ENCODE peak calls at places on chromosomes 13 and 19, in eight cellular contexts. One of them, this sample, is unnamed.

GRCh38 chr19:53977429-53977990 is 13.9 kb upstream of the CACNG6 start:
- DNase-seq in H1: peak
- DNase-seq in IMR-90: peak
- DNase-seq in A549: peak
- DNase-seq in GM12878: no peak
- DNase-seq in SK-N-SH: peak
- DNase-seq in HepG2: peak
- DNase-seq in K562: peak
- DNase-seq in this sample: peak

GRCh38 chr13:112773601-112774447 is 84.0 kb downstream of the ATP11A start:
- DNase-seq in H1: no peak
- DNase-seq in IMR-90: no peak
- DNase-seq in A549: no peak
- DNase-seq in GM12878: no peak
- DNase-seq in SK-N-SH: no peak
- DNase-seq in HepG2: no peak
- DNase-seq in K562: no peak
- DNase-seq in this sample: no peak

GRCh38 chr19:17784201-17785008 is 10.5 kb upstream of the B3GNT3 start:
- DNase-seq in H1: peak
- DNase-seq in IMR-90: peak
- DNase-seq in A549: peak
- DNase-seq in GM12878: no peak
- DNase-seq in SK-N-SH: peak
- DNase-seq in HepG2: peak
- DNase-seq in K562: peak
- DNase-seq in this sample: no peak

GRCh38 chr19:33267706-33268105 is 34.6 kb downstream of the CEBPA start:
- DNase-seq in H1: no peak
- DNase-seq in IMR-90: no peak
- DNase-seq in A549: no peak
- DNase-seq in GM12878: no peak
- DNase-seq in SK-N-SH: no peak
- DNase-seq in HepG2: no peak
- DNase-seq in K562: no peak
- DNase-seq in this sample: no peak

GRCh38 chr13:110444226-110444653 is 117.3 kb downstream of the RAB20 start:
- DNase-seq in H1: no peak
- DNase-seq in IMR-90: peak
- DNase-seq in A549: no peak
- DNase-seq in GM12878: no peak
- DNase-seq in SK-N-SH: no peak
- DNase-seq in HepG2: no peak
- DNase-seq in K562: no peak
- DNase-seq in this sample: peak

GRCh38 chr13:36788276-36788675 is 30.7 kb upstream of the RFXAP start:
- DNase-seq in H1: no peak
- DNase-seq in IMR-90: peak
- DNase-seq in A549: no peak
- DNase-seq in GM12878: no peak
- DNase-seq in SK-N-SH: no peak
- DNase-seq in HepG2: no peak
- DNase-seq in K562: no peak
- DNase-seq in this sample: no peak

GRCh38 chr19:57241181-57241580 is 749 bp downstream of the ZNF805 start:
- DNase-seq in H1: no peak
- DNase-seq in IMR-90: peak
- DNase-seq in A549: peak
- DNase-seq in GM12878: no peak
- DNase-seq in SK-N-SH: peak
- DNase-seq in HepG2: peak
- DNase-seq in K562: no peak
- DNase-seq in this sample: no peak

GRCh38 chr19:32868206-32868950 is 1.2 kb downstream of the SLC7A9 start:
- DNase-seq in H1: no peak
- DNase-seq in IMR-90: no peak
- DNase-seq in A549: no peak
- DNase-seq in GM12878: no peak
- DNase-seq in SK-N-SH: no peak
- DNase-seq in HepG2: no peak
- DNase-seq in K562: no peak
- DNase-seq in this sample: no peak

GRCh38 chr19:32896516-32897214 is 27.1 kb upstream of the SLC7A9 start:
- DNase-seq in H1: no peak
- DNase-seq in IMR-90: peak
- DNase-seq in A549: no peak
- DNase-seq in GM12878: no peak
- DNase-seq in SK-N-SH: no peak
- DNase-seq in HepG2: no peak
- DNase-seq in K562: no peak
- DNase-seq in this sample: no peak

GRCh38 chr19:53971608-53972007 is 8.9 kb downstream of the CACNG8 start:
- DNase-seq in H1: no peak
- DNase-seq in IMR-90: no peak
- DNase-seq in A549: no peak
- DNase-seq in GM12878: no peak
- DNase-seq in SK-N-SH: no peak
- DNase-seq in HepG2: no peak
- DNase-seq in K562: no peak
- DNase-seq in this sample: no peak

GRCh38 chr13:27304611-27305010 is 34.0 kb downstream of the RASL11A start:
- DNase-seq in H1: no peak
- DNase-seq in IMR-90: no peak
- DNase-seq in A549: no peak
- DNase-seq in GM12878: no peak
- DNase-seq in SK-N-SH: no peak
- DNase-seq in HepG2: no peak
- DNase-seq in K562: no peak
- DNase-seq in this sample: no peak

GRCh38 chr19:6730153-6730804 is 7.1 kb downstream of the GPR108 start:
- DNase-seq in H1: peak
- DNase-seq in IMR-90: no peak
- DNase-seq in A549: peak
- DNase-seq in GM12878: no peak
- DNase-seq in SK-N-SH: peak
- DNase-seq in HepG2: peak
- DNase-seq in K562: peak
- DNase-seq in this sample: no peak

GRCh38 chr13:21668665-21669599 is 1.9 kb upstream of the FGF9 start:
- DNase-seq in H1: peak
- DNase-seq in IMR-90: peak
- DNase-seq in A549: no peak
- DNase-seq in GM12878: no peak
- DNase-seq in SK-N-SH: peak
- DNase-seq in HepG2: no peak
- DNase-seq in K562: no peak
- DNase-seq in this sample: no peak

GRCh38 chr13:29532136-29532535 is 63.4 kb downstream of the SLC7A1 start:
- DNase-seq in H1: no peak
- DNase-seq in IMR-90: no peak
- DNase-seq in A549: no peak
- DNase-seq in GM12878: no peak
- DNase-seq in SK-N-SH: no peak
- DNase-seq in HepG2: no peak
- DNase-seq in K562: no peak
- DNase-seq in this sample: no peak

GRCh38 chr13:59951011-59951410 is 212.7 kb downstream of the DIAPH3 start:
- DNase-seq in H1: no peak
- DNase-seq in IMR-90: no peak
- DNase-seq in A549: no peak
- DNase-seq in GM12878: no peak
- DNase-seq in SK-N-SH: no peak
- DNase-seq in HepG2: no peak
- DNase-seq in K562: no peak
- DNase-seq in this sample: no peak

GRCh38 chr19:41328157-41328817 is 18.3 kb downstream of the CCDC97 start:
- DNase-seq in H1: no peak
- DNase-seq in IMR-90: peak
- DNase-seq in A549: peak
- DNase-seq in GM12878: no peak
- DNase-seq in SK-N-SH: no peak
- DNase-seq in HepG2: no peak
- DNase-seq in K562: no peak
- DNase-seq in this sample: no peak
- TF ChIP-seq RAD21 in H1: no peak
- TF ChIP-seq RAD21 in IMR-90: no peak
- TF ChIP-seq RAD21 in A549: no peak
- TF ChIP-seq RAD21 in GM12878: no peak
- TF ChIP-seq RAD21 in SK-N-SH: no peak
- TF ChIP-seq RAD21 in HepG2: no peak
- TF ChIP-seq RAD21 in K562: no peak
- TF ChIP-seq RAD21 in this sample: no peak

GRCh38 chr13:105814902-105815250 is 720.6 kb downstream of the EFNB2 start:
- DNase-seq in H1: no peak
- DNase-seq in IMR-90: no peak
- DNase-seq in A549: no peak
- DNase-seq in GM12878: no peak
- DNase-seq in SK-N-SH: no peak
- DNase-seq in HepG2: no peak
- DNase-seq in K562: no peak
- DNase-seq in this sample: no peak

GRCh38 chr13:105814219-105814901 is 721.1 kb downstream of the EFNB2 start:
- DNase-seq in H1: no peak
- DNase-seq in IMR-90: no peak
- DNase-seq in A549: no peak
- DNase-seq in GM12878: no peak
- DNase-seq in SK-N-SH: no peak
- DNase-seq in HepG2: no peak
- DNase-seq in K562: no peak
- DNase-seq in this sample: peak

GRCh38 chr13:105817498-105817897 is 718.0 kb downstream of the EFNB2 start:
- DNase-seq in H1: no peak
- DNase-seq in IMR-90: no peak
- DNase-seq in A549: no peak
- DNase-seq in GM12878: no peak
- DNase-seq in SK-N-SH: no peak
- DNase-seq in HepG2: no peak
- DNase-seq in K562: no peak
- DNase-seq in this sample: no peak

GRCh38 chr13:105820415-105820814 is 715.0 kb downstream of the EFNB2 start:
- DNase-seq in H1: no peak
- DNase-seq in IMR-90: no peak
- DNase-seq in A549: no peak
- DNase-seq in GM12878: no peak
- DNase-seq in SK-N-SH: no peak
- DNase-seq in HepG2: no peak
- DNase-seq in K562: no peak
- DNase-seq in this sample: no peak

GRCh38 chr13:105817011-105817410 is 718.5 kb downstream of the EFNB2 start:
- DNase-seq in H1: peak
- DNase-seq in IMR-90: no peak
- DNase-seq in A549: no peak
- DNase-seq in GM12878: no peak
- DNase-seq in SK-N-SH: no peak
- DNase-seq in HepG2: no peak
- DNase-seq in K562: no peak
- DNase-seq in this sample: no peak
- TF ChIP-seq RAD21 in H1: no peak
- TF ChIP-seq RAD21 in IMR-90: no peak
- TF ChIP-seq RAD21 in A549: no peak
- TF ChIP-seq RAD21 in GM12878: no peak
- TF ChIP-seq RAD21 in SK-N-SH: no peak
- TF ChIP-seq RAD21 in HepG2: no peak
- TF ChIP-seq RAD21 in K562: no peak
- TF ChIP-seq RAD21 in this sample: no peak

DNA sequence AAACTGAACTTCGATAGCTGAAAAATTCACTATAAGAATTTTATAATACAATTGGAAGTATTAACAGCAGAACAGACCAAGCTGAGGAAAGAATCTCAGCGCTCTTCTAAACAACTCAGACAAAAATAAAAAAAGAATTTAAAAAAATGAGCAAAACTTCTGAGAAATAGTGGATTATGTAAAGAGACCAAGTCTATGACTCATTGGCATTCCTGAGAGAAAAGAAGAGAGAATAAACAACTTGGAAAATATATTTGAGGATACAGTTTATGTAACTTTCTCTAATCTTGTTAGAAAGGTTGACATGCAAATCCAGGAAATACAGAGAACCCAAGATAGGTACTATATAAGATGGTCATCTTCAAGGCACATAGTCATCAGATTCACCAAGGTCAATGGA is 25.4 kb downstream of the SLC25A15 start:
- DNase-seq in H1: no peak
- DNase-seq in IMR-90: peak
- DNase-seq in A549: no peak
- DNase-seq in GM12878: no peak
- DNase-seq in SK-N-SH: no peak
- DNase-seq in HepG2: no peak
- DNase-seq in K562: no peak
- DNase-seq in this sample: no peak
- TF ChIP-seq RAD21 in H1: no peak
- TF ChIP-seq RAD21 in IMR-90: no peak
- TF ChIP-seq RAD21 in A549: no peak
- TF ChIP-seq RAD21 in GM12878: no peak
- TF ChIP-seq RAD21 in SK-N-SH: no peak
- TF ChIP-seq RAD21 in HepG2: no peak
- TF ChIP-seq RAD21 in K562: no peak
- TF ChIP-seq RAD21 in this sample: no peak

GRCh38 chr19:29809795-29810503 is 1.8 kb upstream of the CCNE1 start:
- DNase-seq in H1: no peak
- DNase-seq in IMR-90: no peak
- DNase-seq in A549: no peak
- DNase-seq in GM12878: no peak
- DNase-seq in SK-N-SH: no peak
- DNase-seq in HepG2: no peak
- DNase-seq in K562: no peak
- DNase-seq in this sample: no peak

GRCh38 chr19:29812881-29813275 is 1.1 kb downstream of the CCNE1 start:
- DNase-seq in H1: no peak
- DNase-seq in IMR-90: no peak
- DNase-seq in A549: no peak
- DNase-seq in GM12878: no peak
- DNase-seq in SK-N-SH: no peak
- DNase-seq in HepG2: no peak
- DNase-seq in K562: no peak
- DNase-seq in this sample: no peak

GRCh38 chr19:29812080-29812880 is 489 bp downstream of the CCNE1 start:
- DNase-seq in H1: peak
- DNase-seq in IMR-90: no peak
- DNase-seq in A549: no peak
- DNase-seq in GM12878: no peak
- DNase-seq in SK-N-SH: peak
- DNase-seq in HepG2: no peak
- DNase-seq in K562: peak
- DNase-seq in this sample: no peak

GRCh38 chr19:29811125-29812079 is at the start of gene CCNE1:
- DNase-seq in H1: peak
- DNase-seq in IMR-90: peak
- DNase-seq in A549: peak
- DNase-seq in GM12878: no peak
- DNase-seq in SK-N-SH: peak
- DNase-seq in HepG2: peak
- DNase-seq in K562: peak
- DNase-seq in this sample: peak

DNA sequence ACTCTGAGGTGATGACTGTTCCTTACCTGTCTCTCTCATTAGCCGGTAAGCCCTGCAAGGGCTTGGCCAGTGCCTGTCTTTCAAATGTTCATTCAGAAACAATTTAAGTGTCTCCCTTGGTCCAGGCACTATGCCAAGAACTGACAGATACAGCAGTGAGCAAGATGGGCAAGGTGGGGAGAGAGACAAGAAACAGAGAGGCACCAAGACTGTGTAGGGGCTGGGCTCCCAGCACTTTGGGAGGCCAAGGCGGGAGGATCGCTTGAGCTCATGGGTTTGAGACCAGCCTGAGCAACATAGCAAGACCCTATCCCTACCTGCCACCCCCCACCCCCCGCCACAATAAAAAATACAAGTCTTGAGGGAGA is 1.3 kb upstream of the CCNE1 start:
- DNase-seq in H1: no peak
- DNase-seq in IMR-90: peak
- DNase-seq in A549: peak
- DNase-seq in GM12878: no peak
- DNase-seq in SK-N-SH: no peak
- DNase-seq in HepG2: no peak
- DNase-seq in K562: peak
- DNase-seq in this sample: no peak
- TF ChIP-seq RAD21 in H1: no peak
- TF ChIP-seq RAD21 in IMR-90: no peak
- TF ChIP-seq RAD21 in A549: no peak
- TF ChIP-seq RAD21 in GM12878: no peak
- TF ChIP-seq RAD21 in SK-N-SH: no peak
- TF ChIP-seq RAD21 in HepG2: no peak
- TF ChIP-seq RAD21 in K562: no peak
- TF ChIP-seq RAD21 in this sample: no peak